ENCODE peak calls at places on chromosomes 5 and 9, in six cellular contexts. M, B, Z, U, O and R are unnamed samples.

GRCh38 chr5:36363101-36363500 is 61.4 kb upstream of the RANBP3L start:
- DNase-seq in B (no peak), Z (peak; percentile 71), U (no peak), M (no peak), O (no peak), R (peak; percentile 42)

GRCh38 chr5:133457956-133458355 is 154.4 kb downstream of the FSTL4 start:
- DNase-seq in O (no peak), M (no peak), U (no peak), Z (no peak), B (no peak), R (no peak)

GRCh38 chr5:134594336-134594735 is 38.3 kb downstream of the SAR1B start:
- DNase-seq in Z (no peak), M (no peak), U (no peak), O (no peak), B (peak; percentile 74), R (no peak)

GRCh38 chr9:38677660-38678303 is 42.2 kb downstream of the FAM240B start:
- DNase-seq in Z (no peak), O (no peak), U (no peak), B (peak; percentile 65), M (no peak), R (no peak)

GRCh38 chr5:93277001-93277400 is 304.0 kb downstream of the NR2F1-AS1 start:
- DNase-seq in O (no peak), B (no peak), Z (peak; percentile 49), M (no peak), U (no peak), R (no peak)

GRCh38 chr9:69292078-69292477 is 32.9 kb upstream of the ENTREP1 start:
- DNase-seq in Z (no peak), B (no peak), M (no peak), U (no peak), O (no peak), R (no peak)

GRCh38 chr5:179180061-179180460 is 119.9 kb downstream of the ZNF354C start:
- DNase-seq in Z (no peak), M (no peak), O (no peak), U (no peak), B (no peak), R (no peak)

GRCh38 chr9:108056805-108057386 is 567.3 kb upstream of the KLF4 start:
- DNase-seq in M (no peak), O (no peak), Z (peak; percentile 92), B (no peak), U (no peak), R (no peak)

GRCh38 chr9:95333426-95333825 is 15.9 kb upstream of the FANCC start:
- DNase-seq in Z (no peak), M (no peak), O (no peak), U (no peak), B (no peak), R (no peak)

GRCh38 chr9:70485273-70485858 is 70.9 kb upstream of the KLF9 start:
- DNase-seq in Z (no peak), U (no peak), O (no peak), M (peak; percentile 17), B (peak; percentile 22), R (no peak)

GRCh38 chr9:126489604-126490593 is 123.8 kb upstream of the LMX1B start:
- DNase-seq in M (no peak), Z (no peak), O (no peak), B (no peak), U (no peak), R (no peak)

GRCh38 chr5:150219861-150220260 is 30.0 kb downstream of the SLC6A7 start:
- DNase-seq in Z (no peak), M (no peak), B (no peak), U (no peak), O (no peak), R (no peak)

GRCh38 chr9:69168709-69169217 is 5.3 kb upstream of the TJP2 start:
- DNase-seq in B (no peak), U (no peak), O (peak; percentile 66), M (no peak), Z (peak; percentile 78), R (peak; percentile 63)

GRCh38 chr9:2016411-2017208 is 1.5 kb downstream of the SMARCA2 start:
- DNase-seq in Z (peak; percentile 76), O (peak; percentile 89), B (peak; percentile 86), M (peak; percentile 82), U (peak; percentile 22), R (peak; percentile 60)

GRCh38 chr9:2015581-2016410 is 649 bp downstream of the SMARCA2 start:
- DNase-seq in B (peak; percentile 38), O (peak; percentile 29), U (peak; percentile 41), M (peak; percentile 75), Z (peak; percentile 31), R (peak; percentile 59)

GRCh38 chr9:2013688-2014087 is 1.5 kb upstream of the SMARCA2 start:
- DNase-seq in M (no peak), B (no peak), U (no peak), Z (peak; percentile 69), O (no peak), R (no peak)

GRCh38 chr9:2014148-2014547 is 999 bp upstream of the SMARCA2 start:
- DNase-seq in O (no peak), M (no peak), U (no peak), B (no peak), Z (peak; percentile 4), R (no peak)

GRCh38 chr9:2014696-2015580 is at the start of gene SMARCA2:
- DNase-seq in U (peak; percentile 88), B (peak; percentile 97), M (peak; percentile 98), Z (peak; percentile 96), O (peak; percentile 98), R (peak; percentile 93)
- TF ChIP-seq CTCF in U (no peak), B (no peak), M (no peak), Z (no peak), O (no peak), R (no peak)

GRCh38 chr5:111691508-111691907 is 65.5 kb downstream of the NREP start:
- DNase-seq in M (no peak), B (no peak), O (no peak), Z (no peak), U (no peak), R (no peak)
- TF ChIP-seq CTCF in M (no peak), B (no peak), O (no peak), Z (no peak), U (no peak), R (no peak)

GRCh38 chr9:133030317-133031129 is at the start of gene GTF3C5:
- DNase-seq in B (peak; percentile 97), O (peak; percentile 94), Z (peak; percentile 99), M (peak; percentile 93), U (peak; percentile 84), R (peak; percentile 96)
- TF ChIP-seq CTCF in B (no peak), O (peak; percentile 14), Z (no peak), M (no peak), U (peak; percentile 12), R (no peak)

DNA sequence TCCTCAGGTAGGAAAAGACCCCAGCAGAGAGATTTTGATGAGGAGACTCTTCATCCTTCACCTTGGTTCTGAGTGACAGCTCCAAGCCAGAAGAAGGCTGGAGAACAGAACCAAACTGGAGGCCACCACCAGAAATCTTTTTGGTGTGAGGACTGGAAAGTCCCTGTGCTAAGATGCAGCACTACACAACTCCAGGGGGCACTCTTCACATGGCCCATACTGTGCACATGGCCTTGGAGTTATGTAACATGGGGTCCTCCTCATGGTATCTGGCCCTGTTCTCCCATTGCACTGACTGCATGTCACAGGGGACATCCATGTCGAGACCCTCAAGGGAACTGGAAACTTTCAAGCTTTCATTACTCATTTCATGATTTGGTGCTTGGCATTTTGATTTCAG is 17.3 kb upstream of the STX17 start:
- DNase-seq in Z (no peak), O (no peak), U (no peak), M (no peak), B (no peak), R (no peak)
- TF ChIP-seq CTCF in Z (no peak), O (no peak), U (no peak), M (no peak), B (peak; percentile 29), R (peak; percentile 13)

GRCh38 chr9:136667217-136667939 is 4.7 kb downstream of the EGFL7 start:
- DNase-seq in Z (no peak), O (no peak), U (no peak), M (no peak), B (no peak), R (no peak)

GRCh38 chr9:136664799-136665082 is 2.0 kb downstream of the EGFL7 start:
- DNase-seq in M (no peak), O (no peak), U (no peak), B (no peak), Z (no peak), R (no peak)

GRCh38 chr9:136666364-136667216 is 3.9 kb downstream of the EGFL7 start:
- DNase-seq in M (no peak), Z (no peak), O (no peak), B (no peak), U (no peak), R (no peak)

GRCh38 chr9:136665111-136665703 is 2.5 kb downstream of the EGFL7 start:
- DNase-seq in M (peak; percentile 48), Z (no peak), U (peak; percentile 49), B (peak; percentile 46), O (no peak), R (no peak)

DNA sequence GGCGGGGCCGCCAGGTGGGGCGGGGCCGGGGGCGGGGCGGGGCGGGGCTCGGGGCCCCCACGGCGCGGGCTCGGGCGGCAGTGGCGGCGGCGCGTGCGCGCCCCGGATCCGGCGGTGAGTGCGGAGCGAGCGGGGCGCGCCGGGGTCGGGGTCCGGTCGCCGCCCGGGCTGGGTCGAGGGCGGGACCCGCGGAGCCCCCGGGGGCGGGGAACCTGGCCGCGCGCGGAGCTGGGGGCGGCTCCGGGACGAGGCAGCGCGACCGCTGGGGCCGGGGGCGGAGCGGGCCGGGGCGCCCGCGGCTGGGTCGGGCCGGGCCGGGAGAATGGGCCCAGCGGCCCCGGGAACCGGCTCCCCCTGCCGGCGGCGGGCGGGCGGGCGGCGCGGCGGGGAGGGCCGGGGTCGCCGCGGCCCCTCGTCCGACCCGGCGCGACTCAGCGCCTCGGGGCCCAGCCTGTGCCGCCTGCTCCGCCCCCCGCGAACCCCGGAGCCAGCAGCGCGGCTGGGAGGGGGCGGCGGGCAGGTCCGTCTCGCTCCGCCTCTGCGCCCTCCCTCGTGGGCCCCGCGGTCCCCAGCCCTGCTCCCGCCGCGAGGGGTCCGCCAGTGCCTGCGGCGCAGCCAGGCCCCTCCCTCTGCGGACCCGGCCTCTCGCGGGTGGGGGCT is 3.1 kb downstream of the EGFL7 start:
- DNase-seq in B (no peak), Z (no peak), M (no peak), U (no peak), O (no peak), R (no peak)
- TF ChIP-seq CTCF in B (no peak), Z (no peak), M (no peak), U (no peak), O (no peak), R (no peak)

GRCh38 chr5:6201626-6202025 is 176.7 kb downstream of the MED10 start:
- DNase-seq in M (no peak), Z (peak; percentile 44), O (no peak), B (no peak), U (no peak), R (no peak)

GRCh38 chr5:6197427-6197826 is 180.9 kb downstream of the MED10 start:
- DNase-seq in Z (no peak), M (no peak), B (no peak), O (no peak), U (no peak), R (no peak)

GRCh38 chr5:6202113-6202512 is 176.2 kb downstream of the MED10 start:
- DNase-seq in Z (no peak), O (no peak), B (no peak), U (no peak), M (no peak), R (no peak)

GRCh38 chr5:6202615-6203365 is 175.6 kb downstream of the MED10 start:
- DNase-seq in O (no peak), B (peak; percentile 34), U (peak; percentile 14), Z (no peak), M (no peak), R (peak; percentile 77)
- TF ChIP-seq CTCF in O (no peak), B (peak; percentile 59), U (peak; percentile 48), Z (no peak), M (no peak), R (peak; percentile 66)

GRCh38 chr9:129822825-129823162 is 1.1 kb downstream of the TOR1A start:
- DNase-seq in B (no peak), Z (peak; percentile 25), O (no peak), U (no peak), M (no peak), R (no peak)
- TF ChIP-seq CTCF in B (no peak), Z (no peak), O (no peak), U (no peak), M (no peak), R (no peak)